ENCODE peak calls at places on chromosomes 1 and 21, in five cellular contexts. Q is germinal center; M is cardiac fibroblast; O is stimulated activated CD4-positive, alpha-beta T cell treated with anti-CD3 and anti-CD28 coated beads, TNF-alpha, amount 100 ng/mL, for 4 hours; C is H1. U is an unnamed sample.

GRCh38 chr1:27596261-27596660 is 7.7 kb downstream of the AHDC1 start:
- DNase-seq in Q (no peak), M (no peak), O (no peak), C (no peak), U (no peak)

GRCh38 chr1:243542726-243543415 is 287.0 kb downstream of the SDCCAG8 start:
- DNase-seq in Q (no peak), M (no peak), O (no peak), C (no peak), U (no peak)

GRCh38 chr1:38444770-38445442 is 398.3 kb upstream of the POU3F1 start:
- DNase-seq in Q (no peak), M (no peak), O (no peak), C (peak), U (no peak)

GRCh38 chr1:8197493-8198282 is 120.2 kb upstream of the SLC45A1 start:
- DNase-seq in Q (no peak), M (peak), O (no peak), C (no peak), U (peak)

GRCh38 chr1:201028473-201028889 is 5.0 kb upstream of the KIF21B start:
- DNase-seq in Q (no peak), M (peak), O (no peak), C (no peak), U (no peak)

GRCh38 chr1:5651027-5651410 is 341.2 kb downstream of the NPHP4 start:
- DNase-seq in Q (no peak), M (no peak), O (no peak), C (no peak), U (no peak)

GRCh38 chr21:29870814-29871213 is 69.0 kb downstream of the GRIK1 start:
- DNase-seq in Q (no peak), M (no peak), O (no peak), C (no peak), U (no peak)

GRCh38 chr1:54835131-54835898 is 34.2 kb upstream of the TTC22 start:
- DNase-seq in Q (no peak), M (no peak), O (no peak), C (peak), U (no peak)

GRCh38 chr1:1123581-1124507 is 8.0 kb upstream of the C1orf159 start:
- DNase-seq in Q (no peak), M (peak), O (no peak), C (no peak), U (peak)

GRCh38 chr1:145849356-145850165 is 4.1 kb downstream of the NUDT17 start:
- DNase-seq in Q (no peak), M (peak), O (no peak), C (peak), U (peak)

GRCh38 chr1:56584910-56585528 is 5.7 kb upstream of the PLPP3 start:
- DNase-seq in Q (peak), M (peak), O (no peak), C (no peak), U (peak)

GRCh38 chr21:15206514-15206913 is 141.7 kb upstream of the NRIP1 start:
- DNase-seq in Q (peak), M (no peak), O (no peak), C (no peak), U (no peak)

GRCh38 chr21:20639026-20639425 is 359.2 kb upstream of the NCAM2 start:
- DNase-seq in Q (no peak), M (peak), O (no peak), C (no peak), U (no peak)

GRCh38 chr1:1677718-1678580 is 14.6 kb downstream of the SLC35E2B start:
- DNase-seq in Q (peak), M (no peak), O (peak), C (no peak), U (no peak)

GRCh38 chr21:25997788-25998611 is 172.6 kb downstream of the APP start:
- DNase-seq in Q (no peak), M (no peak), O (no peak), C (no peak), U (peak)

GRCh38 chr1:115826642-115827041 is 14.3 kb downstream of the NHLH2 start:
- DNase-seq in Q (no peak), M (no peak), O (no peak), C (no peak), U (no peak)

GRCh38 chr1:228935198-228935663 is 200.0 kb downstream of the RHOU start:
- DNase-seq in Q (no peak), M (no peak), O (no peak), C (no peak), U (no peak)

GRCh38 chr1:12478612-12478985 is 139.4 kb downstream of the DHRS3 start:
- DNase-seq in Q (no peak), M (no peak), O (no peak), C (no peak), U (no peak)

GRCh38 chr1:56707379-56707778 is 62.3 kb downstream of the PRKAA2 start:
- DNase-seq in Q (no peak), M (no peak), O (no peak), C (no peak), U (no peak)

GRCh38 chr1:21325231-21325718 is 35.0 kb upstream of the ECE1 start:
- DNase-seq in Q (peak), M (no peak), O (no peak), C (no peak), U (no peak)

GRCh38 chr1:17460265-17460664 is 20.8 kb upstream of the RCC2 start:
- DNase-seq in Q (no peak), M (no peak), O (no peak), C (no peak), U (no peak)

GRCh38 chr21:45560106-45561021 is 18.1 kb upstream of the SLC19A1 start:
- DNase-seq in Q (no peak), M (no peak), O (no peak), C (peak), U (no peak)

GRCh38 chr1:7743346-7743745 is 27.8 kb upstream of the VAMP3 start:
- DNase-seq in Q (no peak), M (no peak), O (no peak), C (peak), U (no peak)

GRCh38 chr21:45019887-45020537 is 54.4 kb upstream of the ADARB1 start:
- DNase-seq in Q (no peak), M (no peak), O (no peak), C (no peak), U (no peak)

GRCh38 chr21:45041351-45041805 is 33.0 kb upstream of the ADARB1 start:
- DNase-seq in Q (no peak), M (peak), O (no peak), C (no peak), U (peak)

GRCh38 chr1:161021959-161022332 is 994 bp upstream of the F11R start:
- DNase-seq in Q (no peak), M (no peak), O (no peak), C (no peak), U (no peak)

GRCh38 chr1:43293896-43294760 is 6.7 kb upstream of the TIE1 start:
- DNase-seq in Q (no peak), M (peak), O (no peak), C (no peak), U (peak)

GRCh38 chr1:234589854-234590620 is 19.9 kb downstream of the IRF2BP2 start:
- DNase-seq in Q (no peak), M (peak), O (no peak), C (no peak), U (peak)

GRCh38 chr1:183472488-183473285 is at the start of gene SMG7:
- DNase-seq in Q (peak), M (peak), O (no peak), C (no peak), U (peak)

GRCh38 chr1:204670152-204670927 is 15.2 kb downstream of the LRRN2 start:
- DNase-seq in Q (no peak), M (peak), O (no peak), C (no peak), U (peak)

GRCh38 chr1:208027861-208028260 is 116.9 kb upstream of the CD34 start:
- DNase-seq in Q (no peak), M (no peak), O (no peak), C (no peak), U (no peak)

GRCh38 chr1:39852214-39852791 is 31.0 kb downstream of the TRIT1 start:
- DNase-seq in Q (no peak), M (no peak), O (no peak), C (no peak), U (no peak)

GRCh38 chr1:182207300-182207699 is 145.8 kb upstream of the ZNF648 start:
- DNase-seq in Q (no peak), M (no peak), O (no peak), C (no peak), U (no peak)

GRCh38 chr1:210232524-210233215 is at the start of gene SERTAD4:
- DNase-seq in Q (peak), M (peak), O (no peak), C (peak), U (no peak)

GRCh38 chr1:32180186-32181060 is 948 bp downstream of the TXLNA start:
- DNase-seq in Q (peak), M (peak), O (no peak), C (peak), U (peak)

GRCh38 chr1:184366992-184367391 is 19.8 kb upstream of the C1orf21 start:
- DNase-seq in Q (no peak), M (peak), O (no peak), C (no peak), U (peak)

GRCh38 chr1:114153051-114153620 is 533 bp downstream of the SYT6 start:
- DNase-seq in Q (no peak), M (no peak), O (no peak), C (peak), U (no peak)

GRCh38 chr1:157073944-157074685 is 25.5 kb downstream of the ETV3L start:
- DNase-seq in Q (peak), M (peak), O (no peak), C (peak), U (peak)

GRCh38 chr1:119268879-119269278 is 99.7 kb upstream of the HAO2 start:
- DNase-seq in Q (no peak), M (no peak), O (no peak), C (no peak), U (no peak)